ENCODE peak calls at places on chromosomes 5 and 9, in five cellular contexts. C is glomerular endothelial cell, G is progenitor cell of endocrine pancreas, W is cardiac muscle cell, R is substantia nigra. K is an unnamed sample.

GRCh38 chr9:86098793-86099694 is at the start of gene GOLM1:
- DNase-seq in C (no peak), G (peak), W (peak), R (no peak), K (peak)

GRCh38 chr5:10474521-10475075 is 32.9 kb downstream of the ROPN1L start:
- DNase-seq in C (no peak), G (no peak), W (no peak), R (no peak), K (no peak)

GRCh38 chr9:123097709-123098459 is 64.4 kb downstream of the GPR21 start:
- DNase-seq in C (no peak), G (no peak), W (no peak), R (no peak), K (no peak)

GRCh38 chr5:152285764-152286163 is 119.3 kb downstream of the NMUR2 start:
- DNase-seq in C (no peak), G (no peak), W (no peak), R (no peak), K (no peak)

GRCh38 chr5:139517683-139518564 is 35.4 kb upstream of the STING1 start:
- DNase-seq in C (no peak), G (peak), W (peak), R (peak), K (peak)

GRCh38 chr9:10371824-10372223 is 241.0 kb downstream of the PTPRD start:
- DNase-seq in C (no peak), G (no peak), W (no peak), R (no peak), K (no peak)

GRCh38 chr9:138082918-138083636 is 205.5 kb downstream of the CACNA1B start:
- DNase-seq in C (no peak), G (no peak), W (no peak), R (no peak), K (no peak)

GRCh38 chr5:56494300-56494704 is 261.2 kb upstream of the ANKRD55 start:
- DNase-seq in C (no peak), G (no peak), W (peak), R (no peak), K (no peak)

GRCh38 chr9:129509508-129509907 is 111.4 kb downstream of the C9orf50 start:
- DNase-seq in C (no peak), G (no peak), W (peak), R (no peak), K (no peak)

GRCh38 chr5:10118150-10118549 is 131.5 kb downstream of the ATPSCKMT start:
- DNase-seq in C (no peak), G (no peak), W (no peak), R (no peak), K (no peak)

GRCh38 chr9:69621735-69622460 is 50.3 kb downstream of the APBA1 start:
- DNase-seq in C (no peak), G (no peak), W (no peak), R (no peak), K (peak)

GRCh38 chr9:68974431-68974830 is 39.5 kb downstream of the PRKACG start:
- DNase-seq in C (no peak), G (no peak), W (no peak), R (no peak), K (no peak)

GRCh38 chr9:74282526-74283253 is 214.4 kb upstream of the RORB start:
- DNase-seq in C (no peak), G (no peak), W (no peak), R (no peak), K (no peak)

GRCh38 chr5:132260714-132261615 is 3.5 kb downstream of the PDLIM4 start:
- DNase-seq in C (no peak), G (no peak), W (peak), R (peak), K (no peak)

GRCh38 chr5:90941002-90941720 is 382.6 kb downstream of the ADGRV1 start:
- DNase-seq in C (no peak), G (no peak), W (no peak), R (no peak), K (no peak)

GRCh38 chr5:39187873-39188731 is 31.3 kb downstream of the FYB1 start:
- DNase-seq in C (no peak), G (no peak), W (no peak), R (no peak), K (no peak)

GRCh38 chr9:112884721-112885120 is 6.0 kb downstream of the SLC46A2 start:
- DNase-seq in C (no peak), G (no peak), W (no peak), R (no peak), K (no peak)

GRCh38 chr5:9932770-9933169 is 302.6 kb upstream of the TAS2R1 start:
- DNase-seq in C (no peak), G (no peak), W (peak), R (no peak), K (no peak)

GRCh38 chr5:15367501-15367900 is 132.5 kb upstream of the FBXL7 start:
- DNase-seq in C (no peak), G (no peak), W (no peak), R (no peak), K (no peak)

GRCh38 chr5:158958048-158958994 is 141.4 kb downstream of the EBF1 start:
- DNase-seq in C (no peak), G (no peak), W (no peak), R (no peak), K (no peak)

GRCh38 chr5:142106061-142106460 is 2.5 kb upstream of the NDFIP1 start:
- DNase-seq in C (no peak), G (no peak), W (no peak), R (no peak), K (no peak)

GRCh38 chr9:99647617-99648016 is 174.1 kb upstream of the NR4A3 start:
- DNase-seq in C (no peak), G (no peak), W (no peak), R (no peak), K (no peak)

GRCh38 chr5:113215401-113216060 is 219.3 kb downstream of the TSSK1B start:
- DNase-seq in C (no peak), G (no peak), W (peak), R (no peak), K (no peak)

GRCh38 chr5:150615141-150615699 is 25.2 kb upstream of the SYNPO start:
- DNase-seq in C (no peak), G (no peak), W (peak), R (no peak), K (no peak)

GRCh38 chr5:135350536-135350935 is 48.5 kb downstream of the MACROH2A1 start:
- DNase-seq in C (no peak), G (no peak), W (no peak), R (no peak), K (no peak)

GRCh38 chr5:152529456-152529855 is 124.4 kb upstream of the NMUR2 start:
- DNase-seq in C (no peak), G (no peak), W (no peak), R (no peak), K (no peak)

GRCh38 chr5:75623846-75624245 is 12.6 kb downstream of the ANKDD1B start:
- DNase-seq in C (no peak), G (no peak), W (peak), R (no peak), K (no peak)

GRCh38 chr9:128558431-128559310 is 6.3 kb downstream of the SPTAN1 start:
- DNase-seq in C (peak), G (no peak), W (peak), R (peak), K (peak)

GRCh38 chr5:1521671-1522600 is 1.8 kb downstream of the LPCAT1 start:
- DNase-seq in C (no peak), G (no peak), W (peak), R (no peak), K (no peak)

GRCh38 chr9:74887981-74888370 is 255 bp upstream of the TRPM6 start:
- DNase-seq in C (no peak), G (no peak), W (no peak), R (no peak), K (no peak)

K was measured in G401.